ENCODE peak calls at places on chromosomes 1 and 21, in four cellular contexts. One of them, this sample, is unnamed.

GRCh38 chr1:151399890-151400235 is 490 bp downstream of the PSMB4 start:
- DNase-seq in HS-27A: no peak
- DNase-seq in activated T-cell treated with anti-CD3 and anti-CD28 coated beads, Interleukin-2, amount 50 U/mL, for 4 hours: no peak
- DNase-seq in left cardiac atrium: no peak
- DNase-seq in this sample: no peak

GRCh38 chr1:53560572-53561487 is 101.6 kb downstream of the DMRTB1 start:
- DNase-seq in HS-27A: no peak
- DNase-seq in activated T-cell treated with anti-CD3 and anti-CD28 coated beads, Interleukin-2, amount 50 U/mL, for 4 hours: peak
- DNase-seq in left cardiac atrium: no peak
- DNase-seq in this sample: peak

GRCh38 chr1:211548321-211549091 is 30.5 kb downstream of the SLC30A1 start:
- DNase-seq in HS-27A: no peak
- DNase-seq in activated T-cell treated with anti-CD3 and anti-CD28 coated beads, Interleukin-2, amount 50 U/mL, for 4 hours: no peak
- DNase-seq in left cardiac atrium: no peak
- DNase-seq in this sample: no peak

GRCh38 chr1:94045465-94046056 is 75.4 kb downstream of the ABCA4 start:
- DNase-seq in HS-27A: peak
- DNase-seq in activated T-cell treated with anti-CD3 and anti-CD28 coated beads, Interleukin-2, amount 50 U/mL, for 4 hours: peak
- DNase-seq in left cardiac atrium: peak
- DNase-seq in this sample: peak

GRCh38 chr1:226123591-226124471 is 61.3 kb downstream of the H3-3A start:
- DNase-seq in HS-27A: no peak
- DNase-seq in activated T-cell treated with anti-CD3 and anti-CD28 coated beads, Interleukin-2, amount 50 U/mL, for 4 hours: no peak
- DNase-seq in left cardiac atrium: peak
- DNase-seq in this sample: no peak

GRCh38 chr1:5099558-5099957 is 445.1 kb downstream of the AJAP1 start:
- DNase-seq in HS-27A: no peak
- DNase-seq in activated T-cell treated with anti-CD3 and anti-CD28 coated beads, Interleukin-2, amount 50 U/mL, for 4 hours: no peak
- DNase-seq in left cardiac atrium: no peak
- DNase-seq in this sample: no peak

GRCh38 chr1:205950280-205950679 is 7.0 kb upstream of the SLC26A9 start:
- DNase-seq in HS-27A: no peak
- DNase-seq in activated T-cell treated with anti-CD3 and anti-CD28 coated beads, Interleukin-2, amount 50 U/mL, for 4 hours: no peak
- DNase-seq in left cardiac atrium: no peak
- DNase-seq in this sample: no peak

GRCh38 chr1:179926494-179927205 is 28.0 kb upstream of the CEP350 start:
- DNase-seq in HS-27A: peak
- DNase-seq in activated T-cell treated with anti-CD3 and anti-CD28 coated beads, Interleukin-2, amount 50 U/mL, for 4 hours: no peak
- DNase-seq in left cardiac atrium: no peak
- DNase-seq in this sample: no peak

GRCh38 chr21:35011681-35012080 is 37.4 kb downstream of the RUNX1 start:
- DNase-seq in HS-27A: no peak
- DNase-seq in activated T-cell treated with anti-CD3 and anti-CD28 coated beads, Interleukin-2, amount 50 U/mL, for 4 hours: no peak
- DNase-seq in left cardiac atrium: no peak
- DNase-seq in this sample: no peak

GRCh38 chr1:91777630-91778300 is 108.2 kb downstream of the TGFBR3 start:
- DNase-seq in HS-27A: no peak
- DNase-seq in activated T-cell treated with anti-CD3 and anti-CD28 coated beads, Interleukin-2, amount 50 U/mL, for 4 hours: no peak
- DNase-seq in left cardiac atrium: no peak
- DNase-seq in this sample: no peak

GRCh38 chr21:25578070-25578961 is 29.0 kb downstream of the MRPL39 start:
- DNase-seq in HS-27A: no peak
- DNase-seq in activated T-cell treated with anti-CD3 and anti-CD28 coated beads, Interleukin-2, amount 50 U/mL, for 4 hours: peak
- DNase-seq in left cardiac atrium: no peak
- DNase-seq in this sample: no peak

GRCh38 chr1:36653850-36654249 is 171.1 kb upstream of the CSF3R start:
- DNase-seq in HS-27A: no peak
- DNase-seq in activated T-cell treated with anti-CD3 and anti-CD28 coated beads, Interleukin-2, amount 50 U/mL, for 4 hours: no peak
- DNase-seq in left cardiac atrium: no peak
- DNase-seq in this sample: no peak

GRCh38 chr1:90114521-90115141 is 119.7 kb downstream of the ZNF326 start:
- DNase-seq in HS-27A: peak
- DNase-seq in activated T-cell treated with anti-CD3 and anti-CD28 coated beads, Interleukin-2, amount 50 U/mL, for 4 hours: no peak
- DNase-seq in left cardiac atrium: no peak
- DNase-seq in this sample: no peak

GRCh38 chr21:41631564-41632461 is 123.9 kb upstream of the TMPRSS2 start:
- DNase-seq in HS-27A: no peak
- DNase-seq in activated T-cell treated with anti-CD3 and anti-CD28 coated beads, Interleukin-2, amount 50 U/mL, for 4 hours: no peak
- DNase-seq in left cardiac atrium: no peak
- DNase-seq in this sample: no peak

GRCh38 chr21:40049959-40050290 is 182.7 kb downstream of the PCP4 start:
- DNase-seq in HS-27A: no peak
- DNase-seq in activated T-cell treated with anti-CD3 and anti-CD28 coated beads, Interleukin-2, amount 50 U/mL, for 4 hours: no peak
- DNase-seq in left cardiac atrium: no peak
- DNase-seq in this sample: no peak

GRCh38 chr1:85607126-85607912 is 26.8 kb downstream of the CCN1 start:
- DNase-seq in HS-27A: peak
- DNase-seq in activated T-cell treated with anti-CD3 and anti-CD28 coated beads, Interleukin-2, amount 50 U/mL, for 4 hours: no peak
- DNase-seq in left cardiac atrium: no peak
- DNase-seq in this sample: no peak

GRCh38 chr1:3409737-3410434 is 44.6 kb upstream of the ARHGEF16 start:
- DNase-seq in HS-27A: no peak
- DNase-seq in activated T-cell treated with anti-CD3 and anti-CD28 coated beads, Interleukin-2, amount 50 U/mL, for 4 hours: no peak
- DNase-seq in left cardiac atrium: peak
- DNase-seq in this sample: no peak

GRCh38 chr1:175040324-175040910 is 17.2 kb upstream of the MRPS14 start:
- DNase-seq in HS-27A: no peak
- DNase-seq in activated T-cell treated with anti-CD3 and anti-CD28 coated beads, Interleukin-2, amount 50 U/mL, for 4 hours: no peak
- DNase-seq in left cardiac atrium: no peak
- DNase-seq in this sample: no peak

GRCh38 chr1:24714859-24715520 is 30.3 kb upstream of the CLIC4 start:
- DNase-seq in HS-27A: no peak
- DNase-seq in activated T-cell treated with anti-CD3 and anti-CD28 coated beads, Interleukin-2, amount 50 U/mL, for 4 hours: no peak
- DNase-seq in left cardiac atrium: no peak
- DNase-seq in this sample: no peak

GRCh38 chr1:37549341-37549740 is 4.8 kb downstream of the SNIP1 start:
- DNase-seq in HS-27A: no peak
- DNase-seq in activated T-cell treated with anti-CD3 and anti-CD28 coated beads, Interleukin-2, amount 50 U/mL, for 4 hours: no peak
- DNase-seq in left cardiac atrium: no peak
- DNase-seq in this sample: no peak

GRCh38 chr1:112557385-112557784 is 48.6 kb downstream of the WNT2B start:
- DNase-seq in HS-27A: no peak
- DNase-seq in activated T-cell treated with anti-CD3 and anti-CD28 coated beads, Interleukin-2, amount 50 U/mL, for 4 hours: no peak
- DNase-seq in left cardiac atrium: no peak
- DNase-seq in this sample: no peak

GRCh38 chr21:26945916-26946315 is 21.0 kb downstream of the ADAMTS5 start:
- DNase-seq in HS-27A: no peak
- DNase-seq in activated T-cell treated with anti-CD3 and anti-CD28 coated beads, Interleukin-2, amount 50 U/mL, for 4 hours: no peak
- DNase-seq in left cardiac atrium: peak
- DNase-seq in this sample: no peak

GRCh38 chr1:224526771-224527170 is 89.3 kb upstream of the CNIH3 start:
- DNase-seq in HS-27A: no peak
- DNase-seq in activated T-cell treated with anti-CD3 and anti-CD28 coated beads, Interleukin-2, amount 50 U/mL, for 4 hours: no peak
- DNase-seq in left cardiac atrium: no peak
- DNase-seq in this sample: no peak

GRCh38 chr1:26021647-26022403 is at the start of gene EXTL1:
- DNase-seq in HS-27A: no peak
- DNase-seq in activated T-cell treated with anti-CD3 and anti-CD28 coated beads, Interleukin-2, amount 50 U/mL, for 4 hours: no peak
- DNase-seq in left cardiac atrium: peak
- DNase-seq in this sample: no peak

GRCh38 chr1:151935154-151935553 is 25.8 kb upstream of the THEM4 start:
- DNase-seq in HS-27A: no peak
- DNase-seq in activated T-cell treated with anti-CD3 and anti-CD28 coated beads, Interleukin-2, amount 50 U/mL, for 4 hours: no peak
- DNase-seq in left cardiac atrium: no peak
- DNase-seq in this sample: no peak

GRCh38 chr1:34806396-34806795 is 13.6 kb downstream of the GJA4 start:
- DNase-seq in HS-27A: peak
- DNase-seq in activated T-cell treated with anti-CD3 and anti-CD28 coated beads, Interleukin-2, amount 50 U/mL, for 4 hours: no peak
- DNase-seq in left cardiac atrium: no peak
- DNase-seq in this sample: no peak

GRCh38 chr1:224447251-224447650 is 12.7 kb upstream of the WDR26 start:
- DNase-seq in HS-27A: no peak
- DNase-seq in activated T-cell treated with anti-CD3 and anti-CD28 coated beads, Interleukin-2, amount 50 U/mL, for 4 hours: no peak
- DNase-seq in left cardiac atrium: peak
- DNase-seq in this sample: no peak

GRCh38 chr1:156086256-156086662 is 4.0 kb upstream of the MEX3A start:
- DNase-seq in HS-27A: no peak
- DNase-seq in activated T-cell treated with anti-CD3 and anti-CD28 coated beads, Interleukin-2, amount 50 U/mL, for 4 hours: no peak
- DNase-seq in left cardiac atrium: no peak
- DNase-seq in this sample: no peak

GRCh38 chr1:209356909-209357498 is 226.5 kb upstream of the CAMK1G start:
- DNase-seq in HS-27A: no peak
- DNase-seq in activated T-cell treated with anti-CD3 and anti-CD28 coated beads, Interleukin-2, amount 50 U/mL, for 4 hours: no peak
- DNase-seq in left cardiac atrium: no peak
- DNase-seq in this sample: no peak

GRCh38 chr1:155254228-155254713 is 1.0 kb downstream of the ENTREP3 start:
- DNase-seq in HS-27A: no peak
- DNase-seq in activated T-cell treated with anti-CD3 and anti-CD28 coated beads, Interleukin-2, amount 50 U/mL, for 4 hours: no peak
- DNase-seq in left cardiac atrium: no peak
- DNase-seq in this sample: no peak

GRCh38 chr1:70685300-70686286 is 274.5 kb downstream of the CTH start:
- DNase-seq in HS-27A: peak
- DNase-seq in activated T-cell treated with anti-CD3 and anti-CD28 coated beads, Interleukin-2, amount 50 U/mL, for 4 hours: peak
- DNase-seq in left cardiac atrium: peak
- DNase-seq in this sample: peak

GRCh38 chr1:60753508-60753907 is 328.9 kb upstream of the NFIA start:
- DNase-seq in HS-27A: no peak
- DNase-seq in activated T-cell treated with anti-CD3 and anti-CD28 coated beads, Interleukin-2, amount 50 U/mL, for 4 hours: no peak
- DNase-seq in left cardiac atrium: no peak
- DNase-seq in this sample: no peak

GRCh38 chr1:67166196-67166595 is at the start of gene IL23R:
- DNase-seq in HS-27A: no peak
- DNase-seq in activated T-cell treated with anti-CD3 and anti-CD28 coated beads, Interleukin-2, amount 50 U/mL, for 4 hours: no peak
- DNase-seq in left cardiac atrium: peak
- DNase-seq in this sample: no peak

GRCh38 chr1:33360367-33360766 is 39.5 kb upstream of the A3GALT2 start:
- DNase-seq in HS-27A: no peak
- DNase-seq in activated T-cell treated with anti-CD3 and anti-CD28 coated beads, Interleukin-2, amount 50 U/mL, for 4 hours: no peak
- DNase-seq in left cardiac atrium: no peak
- DNase-seq in this sample: no peak

GRCh38 chr1:168786476-168787330 is 57.7 kb upstream of the DPT start:
- DNase-seq in HS-27A: no peak
- DNase-seq in activated T-cell treated with anti-CD3 and anti-CD28 coated beads, Interleukin-2, amount 50 U/mL, for 4 hours: no peak
- DNase-seq in left cardiac atrium: no peak
- DNase-seq in this sample: no peak